ENCODE peak calls at places on chromosomes 16 and 17, in ten cellular contexts. L is neural progenitor cell, W is tibial artery, P is AG04449, R is fibroblast of mammary gland, V is MM.1S, D is esophagus squamous epithelium, Y is MCF 10A, A is activated B cell treated with CpG ODN at 0.5 μM for 24 hours, C is cardiac muscle cell. S is an unnamed sample.

GRCh38 chr16:19507882-19508281 is 14.0 kb downstream of the GDE1 start:
- DNase-seq in L (no peak), W (no peak), P (no peak), R (no peak), V (no peak), D (no peak), Y (no peak), A (no peak), C (no peak), S (no peak)

GRCh38 chr16:67177743-67178699 is 5.7 kb downstream of the MATCAP1 start:
- DNase-seq in L (peak), W (peak), P (no peak), R (peak), V (peak), D (no peak), Y (peak), A (no peak), C (peak), S (no peak)

GRCh38 chr17:82611140-82612058 is 36.8 kb downstream of the WDR45B start:
- DNase-seq in L (no peak), W (no peak), P (no peak), R (peak), V (no peak), D (no peak), Y (peak), A (no peak), C (peak), S (no peak)

GRCh38 chr17:34070712-34071111 is 184.4 kb upstream of the CCL2 start:
- DNase-seq in L (no peak), W (no peak), P (no peak), R (no peak), V (no peak), D (no peak), Y (no peak), A (no peak), C (no peak), S (no peak)

GRCh38 chr17:41972571-41973411 is 6.2 kb downstream of the CNP start:
- DNase-seq in L (no peak), W (peak), P (no peak), R (peak), V (no peak), D (no peak), Y (no peak), A (peak), C (no peak), S (no peak)

GRCh38 chr17:3973498-3974137 is 9.4 kb upstream of the ATP2A3 start:
- DNase-seq in L (no peak), W (no peak), P (no peak), R (no peak), V (no peak), D (no peak), Y (no peak), A (no peak), C (no peak), S (no peak)

GRCh38 chr17:324151-324571 is 28.4 kb downstream of the RPH3AL start:
- DNase-seq in L (no peak), W (peak), P (no peak), R (no peak), V (no peak), D (no peak), Y (no peak), A (peak), C (no peak), S (no peak)

GRCh38 chr17:74245145-74245817 is 28.8 kb upstream of the DNAI2 start:
- DNase-seq in L (peak), W (no peak), P (no peak), R (no peak), V (no peak), D (no peak), Y (no peak), A (no peak), C (peak), S (no peak)

GRCh38 chr17:4690745-4691144 is 13.2 kb downstream of the PELP1 start:
- DNase-seq in L (no peak), W (no peak), P (no peak), R (no peak), V (no peak), D (no peak), Y (no peak), A (no peak), C (no peak), S (no peak)

GRCh38 chr17:1718362-1719165 is 5.9 kb upstream of the WDR81 start:
- DNase-seq in L (no peak), W (peak), P (no peak), R (no peak), V (no peak), D (no peak), Y (no peak), A (no peak), C (no peak), S (no peak)

GRCh38 chr16:87834668-87835473 is 34.4 kb downstream of the SLC7A5 start:
- DNase-seq in L (no peak), W (no peak), P (no peak), R (peak), V (no peak), D (no peak), Y (peak), A (no peak), C (peak), S (no peak)

GRCh38 chr17:77325826-77326581 is 185.2 kb downstream of the SEC14L1 start:
- DNase-seq in L (no peak), W (peak), P (no peak), R (peak), V (no peak), D (no peak), Y (no peak), A (no peak), C (no peak), S (peak)

GRCh38 chr17:78258323-78259229 is 27.1 kb downstream of the TMEM235 start:
- DNase-seq in L (peak), W (no peak), P (no peak), R (no peak), V (peak), D (no peak), Y (no peak), A (no peak), C (no peak), S (no peak)

GRCh38 chr16:85296859-85297698 is 184.8 kb upstream of the CIBAR2 start:
- DNase-seq in L (peak), W (no peak), P (no peak), R (peak), V (peak), D (no peak), Y (peak), A (no peak), C (peak), S (peak)

GRCh38 chr16:17501321-17501720 is 30.6 kb upstream of the XYLT1 start:
- DNase-seq in L (no peak), W (no peak), P (no peak), R (no peak), V (no peak), D (no peak), Y (no peak), A (no peak), C (no peak), S (no peak)

GRCh38 chr17:42908872-42909700 is 8.5 kb downstream of the G6PC1 start:
- DNase-seq in L (no peak), W (no peak), P (no peak), R (no peak), V (peak), D (no peak), Y (no peak), A (no peak), C (no peak), S (no peak)

GRCh38 chr16:50021509-50021908 is 3.5 kb upstream of the CNEP1R1 start:
- DNase-seq in L (peak), W (no peak), P (no peak), R (peak), V (peak), D (no peak), Y (peak), A (no peak), C (peak), S (no peak)
- TF ChIP-seq CTCF in L (peak), W (no peak), P (no peak), R (peak), V (peak), D (no peak), Y (no peak), A (no peak), C (peak), S (no peak)

GRCh38 chr17:8664426-8665105 is 34.0 kb upstream of the MYH10 start:
- DNase-seq in L (no peak), W (no peak), P (no peak), R (no peak), V (no peak), D (no peak), Y (no peak), A (no peak), C (no peak), S (no peak)
- TF ChIP-seq CTCF in L (no peak), W (no peak), P (no peak), R (no peak), V (no peak), D (no peak), Y (no peak), A (no peak), C (no peak), S (no peak)

GRCh38 chr17:81480140-81480917 is 32.3 kb downstream of the ACTG1 start:
- DNase-seq in L (no peak), W (peak), P (peak), R (peak), V (no peak), D (no peak), Y (peak), A (no peak), C (no peak), S (no peak)
- TF ChIP-seq CTCF in L (no peak), W (no peak), P (peak), R (peak), V (no peak), D (no peak), Y (no peak), A (no peak), C (peak), S (no peak)

GRCh38 chr17:62859146-62859545 is 51.0 kb upstream of the MARCHF10 start:
- DNase-seq in L (no peak), W (no peak), P (no peak), R (peak), V (no peak), D (no peak), Y (peak), A (no peak), C (no peak), S (no peak)
- TF ChIP-seq CTCF in L (no peak), W (no peak), P (no peak), R (no peak), V (no peak), D (no peak), Y (no peak), A (no peak), C (no peak), S (no peak)

GRCh38 chr16:57899771-57900661 is 70.9 kb downstream of the CNGB1 start:
- DNase-seq in L (peak), W (peak), P (no peak), R (peak), V (peak), D (no peak), Y (peak), A (peak), C (peak), S (peak)
- TF ChIP-seq CTCF in L (peak), W (peak), P (peak), R (peak), V (peak), D (peak), Y (peak), A (no peak), C (peak), S (peak)

DNA sequence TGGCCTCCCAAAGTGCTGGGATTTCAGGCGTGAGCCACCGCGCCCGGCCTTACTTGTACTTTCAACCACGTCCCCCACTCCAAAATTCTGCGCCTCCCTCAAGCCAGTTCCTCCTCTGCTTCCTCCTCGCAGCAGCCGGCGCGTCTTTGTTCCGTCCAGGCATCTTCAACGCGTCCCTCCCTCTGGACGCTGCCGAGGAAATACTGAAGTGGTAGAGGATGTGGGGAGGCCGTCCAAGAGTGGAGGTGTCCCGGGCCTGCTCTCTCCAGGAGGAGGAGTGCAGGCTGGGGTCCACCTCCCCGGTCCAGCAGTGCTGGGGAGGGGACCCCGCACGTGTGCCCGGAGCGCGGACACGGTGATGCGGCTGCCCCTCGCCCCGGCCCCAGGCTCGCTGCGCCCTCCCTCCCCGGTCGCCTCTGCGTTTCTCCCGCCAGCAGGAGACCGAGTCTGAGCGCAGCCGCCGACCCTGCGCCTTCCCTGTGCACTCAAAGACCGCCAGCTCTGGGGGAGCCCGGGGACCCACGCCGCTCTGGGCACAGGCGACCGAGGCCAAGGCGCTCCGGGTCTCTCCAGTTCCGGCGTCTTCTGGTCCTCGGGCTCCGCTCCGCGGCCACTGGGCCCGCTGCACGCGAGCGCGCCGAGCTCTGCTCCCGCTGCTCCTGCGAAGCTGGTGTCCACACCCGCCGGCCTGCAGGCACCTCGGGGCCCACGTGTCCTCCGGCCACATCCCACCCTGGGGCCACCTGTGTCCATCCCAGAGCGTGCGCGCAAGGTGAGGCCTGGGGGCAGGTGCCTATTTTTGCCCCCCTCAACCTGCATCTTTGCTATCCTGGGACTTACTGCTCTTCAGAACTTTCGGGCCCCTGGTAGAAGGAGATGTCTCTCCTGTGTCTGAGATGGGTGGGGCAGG is 31.7 kb downstream of the OSBPL7 start:
- DNase-seq in L (peak), W (no peak), P (no peak), R (peak), V (peak), D (no peak), Y (peak), A (peak), C (peak), S (peak)
- TF ChIP-seq CTCF in L (peak), W (peak), P (peak), R (peak), V (peak), D (peak), Y (peak), A (no peak), C (peak), S (peak)

DNA sequence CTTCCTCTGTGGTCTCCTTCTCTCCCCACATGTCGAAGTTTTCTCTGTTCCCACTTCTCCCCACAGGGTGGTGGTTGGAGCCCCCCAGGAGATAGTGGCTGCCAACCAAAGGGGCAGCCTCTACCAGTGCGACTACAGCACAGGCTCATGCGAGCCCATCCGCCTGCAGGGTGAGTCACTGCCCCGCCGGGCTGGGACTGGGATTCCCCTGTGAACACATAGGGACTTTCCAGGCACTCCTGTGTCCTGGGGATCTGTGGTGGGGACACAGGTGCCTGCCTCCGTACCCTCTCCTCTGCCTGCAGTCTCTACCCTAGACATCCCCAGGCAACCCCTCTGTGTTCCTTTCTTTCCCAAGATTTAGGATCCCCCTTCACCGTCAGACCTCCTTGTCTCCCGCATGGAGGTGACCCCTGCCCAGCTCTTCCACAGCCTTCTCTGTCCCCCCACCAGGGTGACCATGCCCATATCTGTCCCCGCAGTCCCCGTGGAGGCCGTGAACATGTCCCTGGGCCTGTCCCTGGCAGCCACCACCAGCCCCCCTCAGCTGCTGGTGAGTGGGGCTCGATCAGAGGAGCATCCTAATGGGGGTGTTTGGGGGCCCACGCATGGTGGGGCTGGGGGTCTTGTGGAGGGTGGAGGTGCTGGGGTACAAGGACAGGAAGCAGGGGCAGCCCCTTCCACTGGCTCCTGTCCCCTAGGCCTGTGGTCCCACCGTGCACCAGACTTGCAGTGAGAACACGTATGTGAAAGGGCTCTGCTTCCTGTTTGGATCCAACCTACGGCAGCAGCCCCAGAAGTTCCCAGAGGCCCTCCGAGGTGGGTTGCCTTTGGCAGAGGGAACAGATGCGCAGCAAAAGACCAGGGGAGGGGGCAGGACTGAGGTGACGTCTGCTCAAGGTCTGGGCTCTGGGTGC is 5.8 kb downstream of the ITGAM start:
- DNase-seq in L (no peak), W (no peak), P (no peak), R (peak), V (peak), D (no peak), Y (peak), A (peak), C (no peak), S (peak)
- TF ChIP-seq CTCF in L (no peak), W (no peak), P (no peak), R (no peak), V (peak), D (no peak), Y (no peak), A (no peak), C (no peak), S (no peak)

GRCh38 chr17:79838541-79839274 is 532 bp downstream of the CBX4 start:
- DNase-seq in L (peak), W (peak), P (no peak), R (peak), V (peak), D (no peak), Y (peak), A (peak), C (peak), S (peak)
- TF ChIP-seq CTCF in L (no peak), W (peak), P (no peak), R (no peak), V (no peak), D (no peak), Y (no peak), A (no peak), C (no peak), S (no peak)

DNA sequence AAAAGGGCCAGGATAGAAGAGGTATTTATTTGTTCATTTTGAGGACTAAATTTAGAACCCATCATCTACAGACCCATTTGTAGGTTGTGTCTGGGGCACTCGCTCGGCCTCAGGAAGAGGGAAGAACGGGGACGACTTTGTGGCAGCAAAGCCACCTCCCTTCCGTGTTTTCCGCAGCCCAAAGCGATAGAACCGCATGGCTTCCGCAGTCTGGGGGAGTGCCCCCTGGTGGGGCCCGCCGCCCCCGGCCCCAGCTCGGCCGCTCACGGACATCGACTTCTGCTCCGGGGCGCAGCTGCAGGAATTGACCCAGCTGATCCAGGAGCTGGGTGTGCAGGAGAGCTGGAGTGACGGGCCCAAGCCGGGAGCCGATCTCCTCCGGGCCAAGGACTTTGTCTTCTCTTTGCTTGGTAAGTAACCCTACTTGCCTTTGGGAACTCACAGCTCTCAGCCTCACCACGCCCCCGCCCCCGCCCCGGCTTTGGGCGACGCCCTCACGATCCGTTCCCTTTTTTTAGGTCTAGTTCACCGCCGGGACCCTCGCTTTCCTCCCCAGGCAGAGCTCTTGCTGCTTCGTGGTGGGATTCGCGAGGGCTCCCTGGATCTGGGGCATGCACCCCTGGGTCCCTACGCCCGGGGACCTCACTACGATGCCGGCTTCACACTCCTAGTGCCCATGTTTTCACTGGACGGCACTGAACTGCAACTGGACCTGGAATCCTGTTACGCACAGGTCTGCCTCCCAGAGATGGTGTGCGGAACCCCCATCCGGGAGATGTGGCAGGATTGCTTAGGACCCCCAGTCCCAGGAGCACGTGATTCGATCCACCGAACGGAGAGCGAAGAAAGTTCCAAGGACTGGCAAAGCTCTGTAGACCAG is 681 bp downstream of the TMEM102 start:
- DNase-seq in L (peak), W (no peak), P (no peak), R (no peak), V (peak), D (no peak), Y (peak), A (peak), C (peak), S (peak)
- TF ChIP-seq CTCF in L (no peak), W (no peak), P (no peak), R (no peak), V (peak), D (no peak), Y (peak), A (no peak), C (peak), S (peak)

GRCh38 chr16:50068550-50068949 is 2.8 kb downstream of the HEATR3 start:
- DNase-seq in L (no peak), W (no peak), P (peak), R (peak), V (peak), D (no peak), Y (no peak), A (no peak), C (no peak), S (no peak)

GRCh38 chr16:50067290-50067853 is 1.6 kb downstream of the HEATR3 start:
- DNase-seq in L (peak), W (no peak), P (no peak), R (peak), V (peak), D (no peak), Y (peak), A (no peak), C (peak), S (no peak)

GRCh38 chr16:50065241-50065623 is 538 bp upstream of the HEATR3 start:
- DNase-seq in L (no peak), W (no peak), P (no peak), R (no peak), V (no peak), D (no peak), Y (no peak), A (no peak), C (no peak), S (no peak)

GRCh38 chr16:50065624-50066481 is at the start of gene HEATR3:
- DNase-seq in L (peak), W (peak), P (peak), R (peak), V (peak), D (peak), Y (peak), A (peak), C (peak), S (peak)

GRCh38 chr16:50066482-50067289 is 916 bp downstream of the HEATR3 start:
- DNase-seq in L (no peak), W (no peak), P (no peak), R (no peak), V (no peak), D (no peak), Y (no peak), A (no peak), C (no peak), S (no peak)
- TF ChIP-seq CTCF in L (no peak), W (no peak), P (peak), R (no peak), V (no peak), D (no peak), Y (no peak), A (no peak), C (no peak), S (no peak)

S was measured in natural killer cell.